ENCODE peak calls at places on chromosomes 3 and 15, in five cellular contexts. One of them, this sample, is unnamed. For H3K4me1, the result is how much of the 10 kb centered on the place peaks cover.

GRCh38 chr3:71532639-71533395 is 50.7 kb downstream of the FOXP1 start:
- DNase-seq in HepG2: no peak
- DNase-seq in GM12878: no peak
- DNase-seq in SK-N-SH: no peak
- DNase-seq in K562: no peak
- DNase-seq in this sample: no peak

GRCh38 chr3:137845161-137845560 is 81.0 kb downstream of the SOX14 start:
- DNase-seq in GM12878: no peak
- DNase-seq in HepG2: no peak
- DNase-seq in K562: no peak
- DNase-seq in SK-N-SH: no peak
- DNase-seq in this sample: no peak

GRCh38 chr3:134029734-134030381 is at the start of gene SLCO2A1:
- DNase-seq in HepG2: no peak
- DNase-seq in K562: no peak
- DNase-seq in SK-N-SH: peak
- DNase-seq in GM12878: no peak
- DNase-seq in this sample: no peak

GRCh38 chr15:66707310-66708160 is 5.5 kb downstream of the SMAD6 start:
- DNase-seq in HepG2: peak
- DNase-seq in GM12878: no peak
- DNase-seq in K562: no peak
- DNase-seq in SK-N-SH: peak
- DNase-seq in this sample: no peak

GRCh38 chr3:45477026-45477725 is 88.8 kb downstream of the LARS2 start:
- DNase-seq in GM12878: no peak
- DNase-seq in HepG2: no peak
- DNase-seq in SK-N-SH: no peak
- DNase-seq in K562: no peak
- DNase-seq in this sample: no peak

GRCh38 chr15:48688493-48688892 is 43.0 kb upstream of the FBN1 start:
- DNase-seq in HepG2: no peak
- DNase-seq in GM12878: no peak
- DNase-seq in K562: no peak
- DNase-seq in SK-N-SH: no peak
- DNase-seq in this sample: no peak

GRCh38 chr15:83206971-83207621 is 527 bp downstream of the HDGFL3 start:
- DNase-seq in GM12878: no peak
- DNase-seq in SK-N-SH: peak
- DNase-seq in HepG2: no peak
- DNase-seq in K562: peak
- DNase-seq in this sample: no peak

GRCh38 chr3:36944641-36945270 is at the start of gene TRANK1:
- DNase-seq in HepG2: no peak
- DNase-seq in GM12878: no peak
- DNase-seq in SK-N-SH: no peak
- DNase-seq in K562: no peak
- DNase-seq in this sample: no peak

GRCh38 chr3:111369953-111370352 is 172.0 kb upstream of the CD96 start:
- DNase-seq in SK-N-SH: no peak
- DNase-seq in GM12878: no peak
- DNase-seq in HepG2: no peak
- DNase-seq in K562: no peak
- DNase-seq in this sample: no peak

GRCh38 chr3:14216257-14217048 is 37.8 kb downstream of the LSM3 start:
- DNase-seq in GM12878: no peak
- DNase-seq in SK-N-SH: peak
- DNase-seq in K562: no peak
- DNase-seq in HepG2: peak
- DNase-seq in this sample: no peak

GRCh38 chr15:92614301-92614700 is 41.3 kb downstream of the FAM174B start:
- DNase-seq in K562: no peak
- DNase-seq in SK-N-SH: no peak
- DNase-seq in GM12878: no peak
- DNase-seq in HepG2: no peak
- DNase-seq in this sample: no peak

GRCh38 chr3:15333099-15333956 is 942 bp upstream of the SH3BP5 start:
- DNase-seq in GM12878: no peak
- DNase-seq in HepG2: no peak
- DNase-seq in SK-N-SH: no peak
- DNase-seq in K562: no peak
- DNase-seq in this sample: no peak

GRCh38 chr3:15332405-15333098 is at the start of gene SH3BP5:
- DNase-seq in HepG2: no peak
- DNase-seq in GM12878: no peak
- DNase-seq in K562: peak
- DNase-seq in SK-N-SH: peak
- DNase-seq in this sample: peak

GRCh38 chr3:15330031-15330596 is 2.3 kb downstream of the SH3BP5 start:
- DNase-seq in K562: no peak
- DNase-seq in HepG2: no peak
- DNase-seq in SK-N-SH: no peak
- DNase-seq in GM12878: no peak
- DNase-seq in this sample: no peak

GRCh38 chr3:15331072-15331605 is 1.2 kb downstream of the SH3BP5 start:
- DNase-seq in HepG2: no peak
- DNase-seq in SK-N-SH: no peak
- DNase-seq in K562: no peak
- DNase-seq in GM12878: no peak
- DNase-seq in this sample: no peak

GRCh38 chr3:15331606-15332404 is 581 bp downstream of the SH3BP5 start:
- DNase-seq in HepG2: no peak
- DNase-seq in SK-N-SH: peak
- DNase-seq in K562: no peak
- DNase-seq in GM12878: no peak
- DNase-seq in this sample: no peak
- H3K4me1 ChIP-seq in HepG2: under half
- H3K4me1 ChIP-seq in SK-N-SH: under half
- H3K4me1 ChIP-seq in K562: under half
- H3K4me1 ChIP-seq in GM12878: under half
- H3K4me1 ChIP-seq in this sample: under half

GRCh38 chr15:41507820-41508290 is 5.8 kb downstream of the LTK start:
- DNase-seq in GM12878: no peak
- DNase-seq in HepG2: no peak
- DNase-seq in SK-N-SH: no peak
- DNase-seq in K562: no peak
- DNase-seq in this sample: no peak
- TF ChIP-seq JUND in GM12878: no peak
- TF ChIP-seq JUND in HepG2: no peak
- TF ChIP-seq JUND in SK-N-SH: no peak
- TF ChIP-seq JUND in K562: no peak
- TF ChIP-seq JUND in this sample: no peak

DNA sequence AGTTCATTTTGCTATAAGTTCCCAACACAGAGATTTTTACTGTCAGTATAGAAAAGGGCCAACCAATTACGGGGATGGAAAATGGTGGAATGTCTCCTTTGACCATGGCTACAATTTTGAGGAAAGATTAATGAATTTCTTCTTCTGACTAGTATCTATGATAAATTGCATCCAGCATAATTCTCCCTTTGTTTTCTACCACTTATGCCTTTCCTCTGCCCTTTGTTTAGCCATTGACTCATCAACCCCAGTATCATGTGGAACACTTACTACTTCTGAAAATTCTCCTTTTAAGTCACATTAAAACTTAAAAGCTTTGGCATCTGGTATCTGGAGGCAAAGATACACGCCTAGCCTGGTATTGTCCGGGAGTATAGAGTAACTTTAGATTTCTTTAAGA is 92.9 kb upstream of the CADPS start:
- DNase-seq in GM12878: no peak
- DNase-seq in SK-N-SH: no peak
- DNase-seq in K562: no peak
- DNase-seq in HepG2: no peak
- DNase-seq in this sample: no peak
- TF ChIP-seq RAD21 in GM12878: no peak
- TF ChIP-seq RAD21 in SK-N-SH: no peak
- TF ChIP-seq RAD21 in K562: no peak
- TF ChIP-seq RAD21 in HepG2: no peak
- TF ChIP-seq RAD21 in this sample: no peak

GRCh38 chr3:155112661-155113389 is 32.7 kb downstream of the MME start:
- DNase-seq in HepG2: no peak
- DNase-seq in GM12878: no peak
- DNase-seq in K562: no peak
- DNase-seq in SK-N-SH: no peak
- DNase-seq in this sample: no peak
- H3K4me1 ChIP-seq in HepG2: under half
- H3K4me1 ChIP-seq in GM12878: under half
- H3K4me1 ChIP-seq in K562: under half
- H3K4me1 ChIP-seq in SK-N-SH: under half
- H3K4me1 ChIP-seq in this sample: under half

DNA sequence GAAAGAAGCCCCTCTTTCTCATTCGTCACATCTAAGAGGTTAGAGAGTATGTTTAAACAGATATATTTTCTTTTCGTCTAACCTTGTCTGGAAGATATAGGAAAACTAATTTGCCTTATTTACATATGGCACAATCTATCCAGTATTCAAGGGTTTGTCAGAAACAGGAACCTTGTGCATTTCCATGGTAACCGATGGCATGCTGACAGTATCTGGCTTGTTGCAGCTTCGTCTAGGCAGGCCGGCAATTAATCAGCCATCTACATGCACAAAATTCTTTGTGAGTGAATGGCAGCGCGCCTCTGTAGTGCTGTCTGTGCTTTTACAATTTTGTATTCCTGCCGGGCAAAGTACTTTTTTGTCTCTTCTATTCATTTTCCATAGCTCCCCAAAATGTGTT is 294.0 kb upstream of the SOX2 start:
- DNase-seq in HepG2: no peak
- DNase-seq in SK-N-SH: peak
- DNase-seq in GM12878: no peak
- DNase-seq in K562: no peak
- DNase-seq in this sample: no peak
- TF ChIP-seq JUND in HepG2: no peak
- TF ChIP-seq JUND in SK-N-SH: peak
- TF ChIP-seq JUND in GM12878: no peak
- TF ChIP-seq JUND in K562: no peak
- TF ChIP-seq JUND in this sample: no peak

GRCh38 chr15:70422342-70422741 is 324.6 kb upstream of the TLE3 start:
- DNase-seq in K562: no peak
- DNase-seq in GM12878: no peak
- DNase-seq in SK-N-SH: no peak
- DNase-seq in HepG2: no peak
- DNase-seq in this sample: no peak

GRCh38 chr15:70420421-70421196 is 322.9 kb upstream of the TLE3 start:
- DNase-seq in SK-N-SH: peak
- DNase-seq in K562: no peak
- DNase-seq in GM12878: no peak
- DNase-seq in HepG2: no peak
- DNase-seq in this sample: no peak

GRCh38 chr15:70421197-70421482 is 323.4 kb upstream of the TLE3 start:
- DNase-seq in K562: no peak
- DNase-seq in SK-N-SH: no peak
- DNase-seq in GM12878: no peak
- DNase-seq in HepG2: peak
- DNase-seq in this sample: no peak

GRCh38 chr15:70424937-70425411 is 327.3 kb upstream of the TLE3 start:
- DNase-seq in HepG2: no peak
- DNase-seq in SK-N-SH: no peak
- DNase-seq in K562: no peak
- DNase-seq in GM12878: no peak
- DNase-seq in this sample: no peak

DNA sequence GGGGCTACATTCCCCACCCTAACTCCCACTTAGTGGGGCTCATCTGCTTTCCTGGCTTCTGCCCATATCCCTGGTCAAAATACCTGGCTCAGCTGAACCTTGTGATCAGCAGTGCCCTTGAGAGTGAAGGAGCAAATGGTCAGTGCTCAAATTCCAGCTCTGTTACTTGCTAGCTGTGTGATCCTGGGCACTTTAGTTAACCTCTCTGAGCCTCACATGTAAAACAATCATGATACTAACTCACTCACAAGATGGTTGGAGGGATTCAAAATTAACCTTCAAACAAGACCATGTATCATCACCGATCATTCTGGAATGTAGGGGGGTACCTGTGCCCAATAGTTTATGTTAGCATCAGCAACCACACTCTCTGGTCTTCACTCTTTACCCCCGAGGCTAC is 325.6 kb upstream of the TLE3 start:
- DNase-seq in HepG2: no peak
- DNase-seq in GM12878: no peak
- DNase-seq in K562: no peak
- DNase-seq in SK-N-SH: no peak
- DNase-seq in this sample: no peak
- TF ChIP-seq RAD21 in HepG2: no peak
- TF ChIP-seq RAD21 in GM12878: no peak
- TF ChIP-seq RAD21 in K562: no peak
- TF ChIP-seq RAD21 in SK-N-SH: no peak
- TF ChIP-seq RAD21 in this sample: no peak